ENCODE peak calls at places on chromosomes 4 and X, in four cellular contexts. R is heart right ventricle, K is right atrium auricular region, W is GM12865. T is an unnamed sample.

GRCh38 chrX:9765072-9765736 is 443 bp downstream of the GPR143 start:
- DNase-seq in R (no peak), K (no peak), W (no peak), T (no peak)

GRCh38 chr4:8050555-8051206 is 107.9 kb downstream of the ABLIM2 start:
- DNase-seq in R (peak), K (peak), W (no peak), T (peak)

GRCh38 chr4:136706942-136707341 is 825.4 kb downstream of the PCDH18 start:
- DNase-seq in R (no peak), K (no peak), W (no peak), T (no peak)

GRCh38 chr4:2794707-2795557 is 2.0 kb downstream of the SH3BP2 start:
- DNase-seq in R (peak), K (no peak), W (no peak), T (no peak)

GRCh38 chr4:22345055-22345454 is 170.8 kb downstream of the ADGRA3 start:
- DNase-seq in R (no peak), K (no peak), W (no peak), T (no peak)

GRCh38 chr4:83917572-83917971 is 381.7 kb downstream of the GPAT3 start:
- DNase-seq in R (no peak), K (no peak), W (no peak), T (no peak)

GRCh38 chr4:64774626-64775025 is 365.4 kb upstream of the TECRL start:
- DNase-seq in R (no peak), K (no peak), W (no peak), T (no peak)

GRCh38 chrX:2371026-2371778 is 129.6 kb downstream of the DHRSX start:
- DNase-seq in R (no peak), K (no peak), W (no peak), T (no peak)

GRCh38 chr4:2333916-2334644 is 72.2 kb upstream of the MXD4 start:
- DNase-seq in R (no peak), K (peak), W (no peak), T (no peak)

GRCh38 chr4:119715490-119716445 is 87.2 kb upstream of the PDE5A start:
- DNase-seq in R (no peak), K (no peak), W (peak), T (no peak)

GRCh38 chr4:3307060-3307459 is 14.2 kb downstream of the RGS12 start:
- DNase-seq in R (no peak), K (no peak), W (no peak), T (no peak)

GRCh38 chr4:143587703-143588102 is 74.2 kb downstream of the SMARCA5 start:
- DNase-seq in R (no peak), K (no peak), W (peak), T (no peak)

GRCh38 chrX:2589186-2590020 is 88.6 kb upstream of the DHRSX start:
- DNase-seq in R (no peak), K (no peak), W (no peak), T (no peak)

GRCh38 chrX:155434906-155435743 is 23.3 kb downstream of the F8A3 start:
- DNase-seq in R (peak), K (peak), W (no peak), T (no peak)

GRCh38 chr4:8353912-8354453 is 84.4 kb downstream of the HTRA3 start:
- DNase-seq in R (no peak), K (no peak), W (no peak), T (no peak)

GRCh38 chr4:22220965-22221364 is 272.4 kb upstream of the KCNIP4 start:
- DNase-seq in R (no peak), K (no peak), W (no peak), T (no peak)

GRCh38 chr4:13640149-13640671 is 12.7 kb upstream of the BOD1L1 start:
- DNase-seq in R (no peak), K (no peak), W (no peak), T (no peak)

GRCh38 chrX:63186137-63186536 is 165.0 kb downstream of the SPIN4 start:
- DNase-seq in R (no peak), K (no peak), W (peak), T (no peak)

GRCh38 chr4:4289930-4290850 is at the start of the genes LYAR and ZBTB49:
- DNase-seq in R (peak), K (peak), W (peak), T (peak)

GRCh38 chr4:184267673-184268573 is 50.2 kb upstream of the ENPP6 start:
- DNase-seq in R (no peak), K (peak), W (peak), T (no peak)

GRCh38 chrX:22481436-22481835 is 208.7 kb downstream of the CBLL2 start:
- DNase-seq in R (no peak), K (no peak), W (no peak), T (no peak)

GRCh38 chr4:112516076-112516385 is at the start of gene NEUROG2:
- DNase-seq in R (no peak), K (no peak), W (no peak), T (no peak)

GRCh38 chr4:112515278-112516075 is 503 bp downstream of the NEUROG2 start:
- DNase-seq in R (peak), K (no peak), W (peak), T (no peak)

GRCh38 chr4:112514079-112514448 is 1.9 kb downstream of the NEUROG2 start:
- DNase-seq in R (no peak), K (no peak), W (peak), T (no peak)

GRCh38 chr4:112516401-112517066 is 554 bp upstream of the NEUROG2 start:
- DNase-seq in R (peak), K (no peak), W (peak), T (no peak)

DNA sequence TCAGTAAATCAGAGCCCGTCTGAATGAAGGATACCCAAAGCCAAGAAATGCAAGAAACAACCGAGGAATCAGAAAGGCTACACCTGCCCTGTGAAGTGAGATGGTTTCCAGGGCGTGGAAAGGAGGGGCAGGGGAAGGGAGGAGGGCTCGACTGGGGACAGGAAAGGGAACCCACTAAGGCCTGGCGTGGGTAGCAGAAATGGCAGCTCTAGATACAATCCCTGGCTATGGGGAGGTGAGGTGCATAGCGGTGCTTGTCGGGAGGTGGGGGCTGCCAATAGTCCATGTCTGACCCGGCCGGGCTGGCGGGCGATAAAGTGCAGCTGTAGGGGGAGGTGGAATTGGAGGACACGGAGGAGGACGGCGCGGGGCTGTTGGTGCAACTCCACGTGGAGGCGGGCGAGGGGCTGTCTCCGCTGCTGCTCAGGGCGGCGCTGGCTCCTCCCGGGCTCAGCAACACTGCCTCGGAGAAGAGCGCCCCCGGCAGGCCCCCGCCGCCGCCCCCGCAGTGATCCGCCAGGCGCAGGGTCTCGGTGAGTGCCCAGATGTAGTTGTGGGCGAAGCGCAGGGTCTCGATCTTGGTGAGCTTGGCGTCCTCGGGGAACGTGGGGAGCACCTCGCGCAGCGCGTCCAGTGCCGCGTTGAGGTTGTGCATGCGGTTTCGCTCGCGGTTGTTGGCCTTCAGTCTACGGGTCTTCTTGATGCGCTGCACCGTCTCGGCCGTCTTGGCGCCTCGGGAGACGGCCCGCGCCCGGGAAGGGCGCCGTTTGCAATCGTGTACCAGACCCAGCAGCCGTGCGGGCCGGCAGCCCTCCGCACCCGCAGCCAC is 1.3 kb downstream of the NEUROG2 start:
- DNase-seq in R (no peak), K (no peak), W (peak), T (no peak)
- TF ChIP-seq CTCF in R (no peak), K (no peak), W (peak), T (no peak)

DNA sequence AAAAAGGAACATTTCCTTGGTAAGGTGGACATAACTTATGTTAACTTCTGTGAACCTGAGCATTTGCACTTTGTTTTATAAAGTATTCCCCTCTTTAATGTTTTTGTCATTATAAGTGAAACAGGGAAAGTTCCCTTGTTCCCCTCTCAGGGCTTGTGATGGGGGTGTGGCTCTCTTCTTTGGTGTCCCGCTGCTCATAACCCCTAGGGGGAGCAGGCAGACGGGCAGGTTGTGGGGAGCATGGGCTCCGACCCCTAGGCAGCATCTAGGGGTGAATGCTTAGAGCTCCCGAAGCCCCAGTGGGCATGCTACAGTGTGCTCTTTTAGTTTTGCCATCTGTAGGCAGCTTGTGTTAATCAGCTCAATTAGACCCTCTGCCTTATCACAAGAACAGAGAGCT is 200.4 kb downstream of the DACH2 start:
- DNase-seq in R (no peak), K (no peak), W (no peak), T (no peak)
- TF ChIP-seq CTCF in R (no peak), K (no peak), W (no peak), T (no peak)

DNA sequence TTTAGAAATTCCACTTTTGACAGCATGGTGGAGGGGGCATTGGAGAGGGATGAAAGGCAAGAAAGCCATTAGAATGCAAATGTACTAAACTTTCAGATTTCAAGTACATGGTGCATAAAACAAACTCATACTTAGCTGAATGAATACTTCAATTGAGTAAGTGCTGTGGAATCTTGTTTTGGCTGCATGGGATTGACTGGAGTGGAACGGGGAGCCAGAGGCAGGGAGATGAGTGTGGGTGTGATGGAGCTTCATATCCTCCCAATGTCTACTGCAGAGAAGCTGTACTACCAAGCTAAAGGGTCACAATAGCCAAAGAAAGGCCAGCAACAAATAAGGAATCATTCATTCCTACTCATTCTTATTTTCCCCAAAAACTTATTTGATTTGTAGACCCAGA is 52.3 kb downstream of the USP46 start:
- DNase-seq in R (no peak), K (no peak), W (no peak), T (no peak)
- TF ChIP-seq CTCF in R (no peak), K (no peak), W (no peak), T (no peak)

DNA sequence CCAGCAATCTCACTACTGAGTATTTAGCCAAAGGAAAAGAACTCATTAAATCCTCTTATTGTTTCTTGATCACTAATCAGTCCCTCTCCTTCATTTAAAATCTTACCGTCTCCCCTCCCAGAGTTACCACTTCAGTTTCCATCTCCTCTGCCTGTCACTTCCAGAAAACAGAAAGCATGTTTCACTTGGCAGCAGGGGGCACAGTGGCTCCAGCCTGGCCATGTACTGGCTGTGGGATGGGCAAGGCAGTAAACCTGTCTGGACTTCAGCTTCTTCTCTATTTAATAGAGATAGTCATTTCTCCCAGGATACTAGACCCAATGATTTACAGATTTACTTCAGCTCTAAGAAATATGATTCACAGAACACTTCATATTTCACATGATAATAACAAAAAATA is 63.2 kb downstream of the CD40LG start:
- DNase-seq in R (peak), K (no peak), W (peak), T (no peak)
- TF ChIP-seq CTCF in R (peak), K (no peak), W (peak), T (peak)

DNA sequence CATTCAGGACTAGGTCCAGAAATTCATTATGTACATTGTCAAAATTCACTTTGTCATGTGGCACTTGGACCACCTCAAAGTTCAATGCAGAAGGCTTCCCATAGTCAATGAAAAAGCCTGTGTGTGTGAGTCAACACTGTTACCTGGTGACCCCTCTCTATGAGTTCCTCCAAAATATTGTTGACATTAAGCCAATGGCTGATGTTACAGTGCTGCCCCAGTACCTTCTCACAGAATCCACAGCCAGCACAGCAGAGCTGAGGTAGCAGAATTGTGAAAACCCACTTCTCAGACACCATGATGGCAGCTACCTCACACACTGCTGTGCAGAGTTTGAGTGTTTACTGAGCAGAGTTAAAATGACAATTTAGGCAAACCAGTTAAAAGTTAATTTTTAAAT is 22.4 kb upstream of the UGT2B4 start:
- DNase-seq in R (no peak), K (no peak), W (no peak), T (no peak)
- TF ChIP-seq CTCF in R (no peak), K (no peak), W (no peak), T (no peak)